ENCODE peak calls at places on chromosome 5, in nine cellular contexts. One of them, this sample, is unnamed. For H3K36me3, the result is how much of the 10 kb centered on the place peaks cover.

GRCh38 chr5:61409568-61409967 is 77.5 kb downstream of the ZSWIM6 start:
- DNase-seq in Peyer's patch: no peak
- DNase-seq in psoas muscle: no peak
- DNase-seq in WERI-Rb-1: no peak
- DNase-seq in colonic mucosa: no peak
- DNase-seq in heart right ventricle: no peak
- DNase-seq in ovary: no peak
- DNase-seq in lower lobe of right lung: no peak
- DNase-seq in HepG2: peak
- DNase-seq in this sample: no peak

GRCh38 chr5:110757118-110757729 is 18.4 kb downstream of the SLC25A46 start:
- DNase-seq in psoas muscle: no peak
- DNase-seq in colonic mucosa: peak
- DNase-seq in lower lobe of right lung: no peak
- DNase-seq in Peyer's patch: no peak
- DNase-seq in heart right ventricle: peak
- DNase-seq in HepG2: peak
- DNase-seq in ovary: no peak
- DNase-seq in WERI-Rb-1: peak
- DNase-seq in this sample: no peak

GRCh38 chr5:163571755-163572154 is 66.3 kb downstream of the MAT2B start:
- DNase-seq in psoas muscle: no peak
- DNase-seq in ovary: peak
- DNase-seq in heart right ventricle: no peak
- DNase-seq in Peyer's patch: no peak
- DNase-seq in lower lobe of right lung: no peak
- DNase-seq in colonic mucosa: no peak
- DNase-seq in HepG2: no peak
- DNase-seq in WERI-Rb-1: no peak
- DNase-seq in this sample: no peak

GRCh38 chr5:134100283-134101011 is 14.0 kb upstream of the TCF7 start:
- DNase-seq in lower lobe of right lung: no peak
- DNase-seq in HepG2: no peak
- DNase-seq in psoas muscle: no peak
- DNase-seq in heart right ventricle: no peak
- DNase-seq in colonic mucosa: no peak
- DNase-seq in ovary: no peak
- DNase-seq in Peyer's patch: peak
- DNase-seq in WERI-Rb-1: no peak
- DNase-seq in this sample: no peak

GRCh38 chr5:140868721-140869554 is at the start of gene PCDHA11:
- DNase-seq in lower lobe of right lung: no peak
- DNase-seq in colonic mucosa: no peak
- DNase-seq in Peyer's patch: no peak
- DNase-seq in heart right ventricle: no peak
- DNase-seq in psoas muscle: no peak
- DNase-seq in ovary: no peak
- DNase-seq in HepG2: peak
- DNase-seq in WERI-Rb-1: peak
- DNase-seq in this sample: no peak

GRCh38 chr5:118692811-118693342 is 295.5 kb downstream of the DTWD2 start:
- DNase-seq in lower lobe of right lung: no peak
- DNase-seq in psoas muscle: no peak
- DNase-seq in heart right ventricle: no peak
- DNase-seq in WERI-Rb-1: peak
- DNase-seq in ovary: no peak
- DNase-seq in colonic mucosa: no peak
- DNase-seq in HepG2: no peak
- DNase-seq in Peyer's patch: no peak
- DNase-seq in this sample: peak

GRCh38 chr5:93794954-93795353 is 53.6 kb upstream of the POU5F2 start:
- DNase-seq in ovary: no peak
- DNase-seq in psoas muscle: no peak
- DNase-seq in WERI-Rb-1: peak
- DNase-seq in colonic mucosa: no peak
- DNase-seq in Peyer's patch: no peak
- DNase-seq in heart right ventricle: no peak
- DNase-seq in HepG2: peak
- DNase-seq in lower lobe of right lung: no peak
- DNase-seq in this sample: no peak

GRCh38 chr5:17813214-17813613 is 179.0 kb downstream of the TAF11L14 start:
- DNase-seq in WERI-Rb-1: no peak
- DNase-seq in HepG2: no peak
- DNase-seq in Peyer's patch: no peak
- DNase-seq in ovary: no peak
- DNase-seq in psoas muscle: no peak
- DNase-seq in colonic mucosa: no peak
- DNase-seq in heart right ventricle: no peak
- DNase-seq in lower lobe of right lung: no peak
- DNase-seq in this sample: no peak

DNA sequence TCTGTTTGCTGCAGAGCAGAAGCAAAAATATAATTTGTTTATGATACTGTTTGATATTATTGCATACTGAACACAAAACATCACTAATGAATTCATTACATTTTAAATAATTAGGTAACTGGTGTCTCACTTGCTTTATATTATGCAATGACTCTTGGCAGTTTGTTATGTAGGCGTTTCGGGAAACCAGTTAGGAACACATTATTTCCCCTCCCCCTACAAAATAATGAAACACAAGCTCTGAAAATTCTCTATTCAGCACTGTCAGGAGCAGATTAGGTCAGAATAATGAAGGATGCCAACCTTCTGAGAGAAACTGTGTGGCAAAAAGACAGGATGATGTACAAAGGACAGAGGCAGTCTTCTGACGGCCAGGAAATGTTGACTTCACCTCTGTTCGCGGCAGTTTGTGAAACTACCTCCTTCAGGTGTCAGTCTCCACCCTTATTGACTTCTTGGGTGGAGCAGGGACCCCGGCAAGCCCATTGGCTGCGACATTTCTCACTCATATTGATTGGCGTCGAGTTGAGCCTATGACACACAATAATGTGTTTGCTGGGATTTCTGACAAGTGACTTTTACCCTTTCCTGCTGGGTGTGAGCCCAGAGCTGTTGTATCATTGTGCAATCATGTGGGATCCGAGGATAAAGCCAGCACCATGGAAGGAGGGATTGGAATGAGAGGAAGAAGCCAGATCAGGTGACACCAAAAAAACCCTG is 34.0 kb downstream of the SH3PXD2B start:
- DNase-seq in colonic mucosa: peak
- DNase-seq in ovary: peak
- DNase-seq in lower lobe of right lung: peak
- DNase-seq in heart right ventricle: peak
- DNase-seq in Peyer's patch: peak
- DNase-seq in psoas muscle: peak
- DNase-seq in HepG2: peak
- DNase-seq in WERI-Rb-1: peak
- DNase-seq in this sample: peak
- H3K36me3 ChIP-seq in colonic mucosa: under half
- H3K36me3 ChIP-seq in ovary: under half
- H3K36me3 ChIP-seq in lower lobe of right lung: under half
- H3K36me3 ChIP-seq in heart right ventricle: under half
- H3K36me3 ChIP-seq in Peyer's patch: under half
- H3K36me3 ChIP-seq in psoas muscle: under half
- H3K36me3 ChIP-seq in HepG2: under half
- H3K36me3 ChIP-seq in WERI-Rb-1: under half
- H3K36me3 ChIP-seq in this sample: under half

GRCh38 chr5:142630927-142631539 is 54.9 kb downstream of the FGF1 start:
- DNase-seq in lower lobe of right lung: no peak
- DNase-seq in psoas muscle: no peak
- DNase-seq in Peyer's patch: no peak
- DNase-seq in heart right ventricle: no peak
- DNase-seq in ovary: no peak
- DNase-seq in WERI-Rb-1: no peak
- DNase-seq in HepG2: no peak
- DNase-seq in colonic mucosa: no peak
- DNase-seq in this sample: no peak
- TF ChIP-seq CTCF in lower lobe of right lung: no peak
- TF ChIP-seq CTCF in psoas muscle: no peak
- TF ChIP-seq CTCF in Peyer's patch: no peak
- TF ChIP-seq CTCF in heart right ventricle: no peak
- TF ChIP-seq CTCF in ovary: no peak
- TF ChIP-seq CTCF in WERI-Rb-1: no peak
- TF ChIP-seq CTCF in HepG2: no peak
- TF ChIP-seq CTCF in colonic mucosa: no peak
- TF ChIP-seq CTCF in this sample: no peak

GRCh38 chr5:147418613-147419012 is 91.3 kb downstream of the DPYSL3 start:
- DNase-seq in psoas muscle: no peak
- DNase-seq in HepG2: no peak
- DNase-seq in Peyer's patch: no peak
- DNase-seq in WERI-Rb-1: no peak
- DNase-seq in heart right ventricle: no peak
- DNase-seq in lower lobe of right lung: no peak
- DNase-seq in ovary: no peak
- DNase-seq in colonic mucosa: no peak
- DNase-seq in this sample: no peak
- H3K4me3 ChIP-seq in psoas muscle: no peak
- H3K4me3 ChIP-seq in HepG2: no peak
- H3K4me3 ChIP-seq in Peyer's patch: no peak
- H3K4me3 ChIP-seq in WERI-Rb-1: no peak
- H3K4me3 ChIP-seq in heart right ventricle: no peak
- H3K4me3 ChIP-seq in lower lobe of right lung: no peak
- H3K4me3 ChIP-seq in ovary: no peak
- H3K4me3 ChIP-seq in colonic mucosa: no peak
- H3K4me3 ChIP-seq in this sample: no peak

GRCh38 chr5:38872826-38873225 is 27.0 kb downstream of the OSMR start:
- DNase-seq in ovary: no peak
- DNase-seq in WERI-Rb-1: no peak
- DNase-seq in colonic mucosa: no peak
- DNase-seq in Peyer's patch: no peak
- DNase-seq in heart right ventricle: no peak
- DNase-seq in lower lobe of right lung: no peak
- DNase-seq in HepG2: no peak
- DNase-seq in psoas muscle: no peak
- DNase-seq in this sample: no peak
- H3K36me3 ChIP-seq in ovary: under half
- H3K36me3 ChIP-seq in WERI-Rb-1: under half
- H3K36me3 ChIP-seq in colonic mucosa: under half
- H3K36me3 ChIP-seq in Peyer's patch: under half
- H3K36me3 ChIP-seq in heart right ventricle: under half
- H3K36me3 ChIP-seq in lower lobe of right lung: under half
- H3K36me3 ChIP-seq in HepG2: under half
- H3K36me3 ChIP-seq in psoas muscle: under half
- H3K36me3 ChIP-seq in this sample: under half